ENCODE peak calls at places on chromosomes 11 and 22, in four cellular contexts. One of them, this sample, is unnamed.

GRCh38 chr11:70536051-70536877 is 137.9 kb downstream of the CTTN start:
- DNase-seq in SK-N-SH: peak; percentile 11
- DNase-seq in K562: no peak
- DNase-seq in H1: no peak
- DNase-seq in this sample: no peak

GRCh38 chr11:113577356-113578163 is 102.4 kb upstream of the DRD2 start:
- DNase-seq in SK-N-SH: peak; percentile 44
- DNase-seq in K562: no peak
- DNase-seq in H1: peak; percentile 43
- DNase-seq in this sample: no peak

GRCh38 chr11:124978316-124978715 is 24.3 kb downstream of the CCDC15 start:
- DNase-seq in SK-N-SH: no peak
- DNase-seq in K562: no peak
- DNase-seq in H1: no peak
- DNase-seq in this sample: no peak

GRCh38 chr22:47600281-47600680 is 837.8 kb downstream of the TBC1D22A start:
- DNase-seq in SK-N-SH: no peak
- DNase-seq in K562: no peak
- DNase-seq in H1: no peak
- DNase-seq in this sample: no peak

GRCh38 chr22:28989035-28989464 is 72.6 kb downstream of the C22orf31 start:
- DNase-seq in SK-N-SH: no peak
- DNase-seq in K562: no peak
- DNase-seq in H1: no peak
- DNase-seq in this sample: peak; percentile 41

GRCh38 chr22:29146101-29146560 is 59.6 kb upstream of the EMID1 start:
- DNase-seq in SK-N-SH: no peak
- DNase-seq in K562: no peak
- DNase-seq in H1: peak; percentile 41
- DNase-seq in this sample: no peak

GRCh38 chr11:94664336-94664735 is 97.2 kb downstream of the PIWIL4 start:
- DNase-seq in SK-N-SH: no peak
- DNase-seq in K562: no peak
- DNase-seq in H1: no peak
- DNase-seq in this sample: no peak

GRCh38 chr11:445765-446588 is 4.1 kb upstream of the PTDSS2 start:
- DNase-seq in SK-N-SH: no peak
- DNase-seq in K562: no peak
- DNase-seq in H1: no peak
- DNase-seq in this sample: no peak

GRCh38 chr22:49448546-49448945 is 379.1 kb downstream of the BRD1 start:
- DNase-seq in SK-N-SH: no peak
- DNase-seq in K562: no peak
- DNase-seq in H1: no peak
- DNase-seq in this sample: no peak

GRCh38 chr22:30562391-30562790 is 12.1 kb downstream of the GAL3ST1 start:
- DNase-seq in SK-N-SH: no peak
- DNase-seq in K562: no peak
- DNase-seq in H1: no peak
- DNase-seq in this sample: no peak

GRCh38 chr22:28027453-28028448 is 108.7 kb upstream of the PITPNB start:
- DNase-seq in SK-N-SH: peak; percentile 52
- DNase-seq in K562: peak; percentile 34
- DNase-seq in H1: no peak
- DNase-seq in this sample: no peak

GRCh38 chr22:47534150-47535133 is 772.0 kb downstream of the TBC1D22A start:
- DNase-seq in SK-N-SH: no peak
- DNase-seq in K562: no peak
- DNase-seq in H1: no peak
- DNase-seq in this sample: no peak

GRCh38 chr11:31720225-31720624 is 90.9 kb downstream of the PAX6 start:
- DNase-seq in SK-N-SH: no peak
- DNase-seq in K562: no peak
- DNase-seq in H1: no peak
- DNase-seq in this sample: no peak

GRCh38 chr11:113249491-113249763 is 65.0 kb upstream of the TTC12 start:
- DNase-seq in SK-N-SH: no peak
- DNase-seq in K562: peak; percentile 15
- DNase-seq in H1: no peak
- DNase-seq in this sample: no peak

GRCh38 chr11:116239247-116239646 is 533.5 kb downstream of the BUD13 start:
- DNase-seq in SK-N-SH: no peak
- DNase-seq in K562: no peak
- DNase-seq in H1: no peak
- DNase-seq in this sample: no peak

GRCh38 chr22:17091851-17092250 is 7.1 kb downstream of the IL17RA start:
- DNase-seq in SK-N-SH: no peak
- DNase-seq in K562: no peak
- DNase-seq in H1: no peak
- DNase-seq in this sample: no peak

GRCh38 chr22:23098718-23099524 is 28.6 kb downstream of the GNAZ start:
- DNase-seq in SK-N-SH: no peak
- DNase-seq in K562: no peak
- DNase-seq in H1: no peak
- DNase-seq in this sample: no peak

GRCh38 chr22:30057375-30057774 is 22.9 kb upstream of the HORMAD2 start:
- DNase-seq in SK-N-SH: no peak
- DNase-seq in K562: no peak
- DNase-seq in H1: no peak
- DNase-seq in this sample: no peak

GRCh38 chr11:108965602-108966001 is 300.7 kb downstream of the DDX10 start:
- DNase-seq in SK-N-SH: no peak
- DNase-seq in K562: no peak
- DNase-seq in H1: no peak
- DNase-seq in this sample: no peak

GRCh38 chr11:33893711-33894401 is 2.0 kb upstream of the LMO2 start:
- DNase-seq in SK-N-SH: no peak
- DNase-seq in K562: peak; percentile 60
- DNase-seq in H1: no peak
- DNase-seq in this sample: no peak

GRCh38 chr11:103354656-103355055 is 245.4 kb downstream of the DYNC2H1 start:
- DNase-seq in SK-N-SH: no peak
- DNase-seq in K562: no peak
- DNase-seq in H1: no peak
- DNase-seq in this sample: no peak

GRCh38 chr11:67415501-67416304 is at the start of gene CARNS1:
- DNase-seq in SK-N-SH: no peak
- DNase-seq in K562: no peak
- DNase-seq in H1: no peak
- DNase-seq in this sample: peak; percentile 66

GRCh38 chr11:116257092-116257491 is 515.7 kb downstream of the BUD13 start:
- DNase-seq in SK-N-SH: peak; percentile 33
- DNase-seq in K562: no peak
- DNase-seq in H1: no peak
- DNase-seq in this sample: no peak

GRCh38 chr11:64261556-64262080 is 10.3 kb downstream of the PLCB3 start:
- DNase-seq in SK-N-SH: no peak
- DNase-seq in K562: no peak
- DNase-seq in H1: no peak
- DNase-seq in this sample: no peak

GRCh38 chr11:45275823-45276222 is 10.3 kb downstream of the SYT13 start:
- DNase-seq in SK-N-SH: no peak
- DNase-seq in K562: no peak
- DNase-seq in H1: no peak
- DNase-seq in this sample: no peak

GRCh38 chr22:30310881-30311771 is 15.6 kb downstream of the TBC1D10A start:
- DNase-seq in SK-N-SH: no peak
- DNase-seq in K562: no peak
- DNase-seq in H1: no peak
- DNase-seq in this sample: no peak

GRCh38 chr11:43835104-43835503 is 45.5 kb upstream of the ALKBH3 start:
- DNase-seq in SK-N-SH: peak; percentile 44
- DNase-seq in K562: no peak
- DNase-seq in H1: no peak
- DNase-seq in this sample: no peak

GRCh38 chr22:45818130-45819085 is 146.8 kb downstream of the ATXN10 start:
- DNase-seq in SK-N-SH: peak; percentile 44
- DNase-seq in K562: no peak
- DNase-seq in H1: no peak
- DNase-seq in this sample: no peak

GRCh38 chr22:19361501-19362103 is 69.9 kb downstream of the HIRA start:
- DNase-seq in SK-N-SH: no peak
- DNase-seq in K562: no peak
- DNase-seq in H1: no peak
- DNase-seq in this sample: no peak

GRCh38 chr22:27581241-27581640 is 220.3 kb downstream of the MN1 start:
- DNase-seq in SK-N-SH: no peak
- DNase-seq in K562: no peak
- DNase-seq in H1: no peak
- DNase-seq in this sample: no peak

GRCh38 chr11:7571640-7572000 is 57.8 kb downstream of the PPFIBP2 start:
- DNase-seq in SK-N-SH: peak; percentile 70
- DNase-seq in K562: peak; percentile 59
- DNase-seq in H1: peak; percentile 88
- DNase-seq in this sample: peak; percentile 86

GRCh38 chr11:62472063-62472884 is 53.4 kb downstream of the SCGB1A1 start:
- DNase-seq in SK-N-SH: peak; percentile 40
- DNase-seq in K562: peak; percentile 74
- DNase-seq in H1: no peak
- DNase-seq in this sample: no peak

GRCh38 chr11:131977854-131978253 is 607.4 kb downstream of the NTM start:
- DNase-seq in SK-N-SH: no peak
- DNase-seq in K562: no peak
- DNase-seq in H1: no peak
- DNase-seq in this sample: no peak

GRCh38 chr11:2437516-2437915 is 6.8 kb downstream of the TRPM5 start:
- DNase-seq in SK-N-SH: no peak
- DNase-seq in K562: no peak
- DNase-seq in H1: no peak
- DNase-seq in this sample: no peak
- TF ChIP-seq TEAD4 in SK-N-SH: no peak
- TF ChIP-seq TEAD4 in K562: no peak
- TF ChIP-seq TEAD4 in H1: no peak
- TF ChIP-seq TEAD4 in this sample: no peak

DNA sequence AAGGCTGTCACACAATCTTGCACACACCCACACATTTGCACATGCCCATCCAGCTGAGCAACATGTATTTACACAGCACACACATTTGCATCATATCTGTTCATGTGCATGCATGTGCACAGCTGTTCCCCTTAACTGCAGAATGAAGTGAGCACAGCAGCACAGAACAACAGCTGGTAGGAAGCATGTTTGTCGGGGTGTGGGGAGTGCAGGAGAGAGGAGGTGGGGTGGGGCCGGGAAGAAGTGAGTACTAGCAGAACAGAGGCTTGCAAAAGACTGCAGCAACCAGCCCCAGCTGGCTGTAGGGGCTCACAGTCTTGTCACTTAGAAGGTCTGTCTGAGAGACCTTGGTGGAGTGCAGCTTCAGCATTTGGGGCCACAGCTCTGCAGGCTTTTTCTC is 296.4 kb downstream of the KIRREL3 start:
- DNase-seq in SK-N-SH: no peak
- DNase-seq in K562: no peak
- DNase-seq in H1: no peak
- DNase-seq in this sample: no peak
- TF ChIP-seq TEAD4 in SK-N-SH: no peak
- TF ChIP-seq TEAD4 in K562: no peak
- TF ChIP-seq TEAD4 in H1: no peak
- TF ChIP-seq TEAD4 in this sample: no peak

GRCh38 chr22:36770116-36770945 is 5.6 kb downstream of the IFT27 start:
- DNase-seq in SK-N-SH: no peak
- DNase-seq in K562: no peak
- DNase-seq in H1: no peak
- DNase-seq in this sample: no peak
- TF ChIP-seq TEAD4 in SK-N-SH: no peak
- TF ChIP-seq TEAD4 in K562: no peak
- TF ChIP-seq TEAD4 in H1: peak; percentile 10
- TF ChIP-seq TEAD4 in this sample: no peak

DNA sequence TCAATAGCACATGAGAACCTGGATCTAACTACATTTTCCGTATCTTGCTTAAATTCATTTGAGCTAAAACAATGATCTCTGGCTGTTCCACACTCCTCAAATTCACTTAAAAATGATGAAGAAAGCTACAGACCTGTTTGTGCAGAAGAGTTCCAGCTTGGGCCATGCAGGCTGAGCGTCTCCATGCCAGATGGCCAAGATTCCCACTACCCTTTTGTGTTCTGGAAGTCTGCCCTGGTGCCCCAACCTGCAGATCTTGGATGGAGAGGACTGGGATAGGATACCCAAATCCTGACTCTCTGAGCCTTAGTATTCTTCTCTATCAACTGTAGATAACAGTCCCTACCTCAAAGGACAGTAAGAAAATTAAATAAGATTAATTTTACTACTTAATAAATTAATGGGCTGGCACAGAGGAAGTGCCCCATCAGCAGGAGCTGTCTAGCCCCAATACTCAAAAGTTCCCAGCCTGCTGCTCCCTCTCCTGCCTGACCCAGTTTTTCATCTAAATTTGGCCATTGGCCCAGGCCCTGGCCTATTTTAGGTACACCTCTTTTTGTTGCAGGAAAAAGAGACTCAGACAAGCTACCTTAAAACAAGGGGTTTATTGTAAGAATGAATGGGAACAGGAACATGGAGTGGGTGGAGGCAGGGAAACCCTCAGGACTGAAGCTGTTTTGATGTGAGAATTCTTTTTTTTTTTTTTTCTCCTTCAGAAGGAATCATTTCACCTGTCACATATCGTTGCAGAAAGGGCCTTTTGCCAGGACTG is 81.4 kb upstream of the GRK3 start:
- DNase-seq in SK-N-SH: no peak
- DNase-seq in K562: no peak
- DNase-seq in H1: no peak
- DNase-seq in this sample: no peak
- TF ChIP-seq TEAD4 in SK-N-SH: no peak
- TF ChIP-seq TEAD4 in K562: no peak
- TF ChIP-seq TEAD4 in H1: no peak
- TF ChIP-seq TEAD4 in this sample: no peak

DNA sequence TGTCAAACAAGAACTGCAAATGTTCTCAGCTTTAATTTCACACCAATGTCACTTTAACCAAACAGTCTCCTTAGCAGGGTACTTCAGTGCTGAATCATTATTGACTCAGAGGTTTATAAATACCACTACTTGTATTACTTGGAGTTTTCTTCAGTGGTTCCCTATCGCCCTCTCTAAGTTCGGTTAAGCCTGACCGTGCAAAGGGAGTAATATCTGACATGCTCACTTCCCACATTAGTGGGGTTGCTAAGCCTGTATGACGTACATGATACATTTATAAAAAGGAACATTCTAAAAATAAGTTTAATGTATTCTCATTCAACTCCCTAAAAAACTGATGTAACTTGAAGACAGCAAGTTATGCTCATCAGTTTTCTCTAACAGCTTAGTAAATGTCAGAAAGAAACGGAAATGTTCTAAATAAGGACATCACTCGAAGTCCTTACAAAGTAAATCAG is 93.1 kb upstream of the ZC3H12C start:
- DNase-seq in SK-N-SH: no peak
- DNase-seq in K562: peak; percentile 48
- DNase-seq in H1: no peak
- DNase-seq in this sample: no peak
- TF ChIP-seq TEAD4 in SK-N-SH: no peak
- TF ChIP-seq TEAD4 in K562: no peak
- TF ChIP-seq TEAD4 in H1: no peak
- TF ChIP-seq TEAD4 in this sample: no peak

GRCh38 chr11:119624102-119624615 is 104.8 kb downstream of the NECTIN1 start:
- DNase-seq in SK-N-SH: peak; percentile 87
- DNase-seq in K562: peak; percentile 10
- DNase-seq in H1: no peak
- DNase-seq in this sample: no peak
- TF ChIP-seq TEAD4 in SK-N-SH: no peak
- TF ChIP-seq TEAD4 in K562: no peak
- TF ChIP-seq TEAD4 in H1: no peak
- TF ChIP-seq TEAD4 in this sample: no peak